ENCODE peak calls at places on chromosomes 7 and 10, in four cellular contexts. One of them, this sample, is unnamed.

GRCh38 chr10:92590623-92591549 is 2.0 kb upstream of the KIF11 start:
- DNase-seq in mesendoderm: peak
- DNase-seq in progenitor cell of endocrine pancreas: peak
- DNase-seq in effector memory CD8-positive, alpha-beta T cell: no peak
- DNase-seq in this sample: peak

GRCh38 chr10:43228783-43229207 is 38.1 kb downstream of the RASGEF1A start:
- DNase-seq in progenitor cell of endocrine pancreas: peak
- DNase-seq in effector memory CD8-positive, alpha-beta T cell: no peak
- DNase-seq in mesendoderm: no peak
- DNase-seq in this sample: no peak

GRCh38 chr7:31082017-31082416 is 29.9 kb downstream of the ADCYAP1R1 start:
- DNase-seq in mesendoderm: no peak
- DNase-seq in progenitor cell of endocrine pancreas: no peak
- DNase-seq in effector memory CD8-positive, alpha-beta T cell: no peak
- DNase-seq in this sample: no peak

GRCh38 chr7:54705436-54705835 is 53.6 kb downstream of the SEC61G start:
- DNase-seq in mesendoderm: no peak
- DNase-seq in progenitor cell of endocrine pancreas: no peak
- DNase-seq in effector memory CD8-positive, alpha-beta T cell: no peak
- DNase-seq in this sample: peak

GRCh38 chr10:110708776-110709443 is 64.8 kb downstream of the RBM20 start:
- DNase-seq in progenitor cell of endocrine pancreas: no peak
- DNase-seq in mesendoderm: no peak
- DNase-seq in effector memory CD8-positive, alpha-beta T cell: no peak
- DNase-seq in this sample: no peak

GRCh38 chr7:69620650-69621049 is 22.4 kb downstream of the AUTS2 start:
- DNase-seq in progenitor cell of endocrine pancreas: no peak
- DNase-seq in effector memory CD8-positive, alpha-beta T cell: no peak
- DNase-seq in mesendoderm: no peak
- DNase-seq in this sample: no peak

GRCh38 chr7:128281605-128282380 is 40.7 kb downstream of the LEP start:
- DNase-seq in mesendoderm: no peak
- DNase-seq in effector memory CD8-positive, alpha-beta T cell: no peak
- DNase-seq in progenitor cell of endocrine pancreas: no peak
- DNase-seq in this sample: no peak

GRCh38 chr7:116810267-116811116 is 51.9 kb upstream of the CAPZA2 start:
- DNase-seq in effector memory CD8-positive, alpha-beta T cell: no peak
- DNase-seq in mesendoderm: peak
- DNase-seq in progenitor cell of endocrine pancreas: no peak
- DNase-seq in this sample: no peak

GRCh38 chr7:157089100-157089510 is 49.6 kb upstream of the UBE3C start:
- DNase-seq in effector memory CD8-positive, alpha-beta T cell: no peak
- DNase-seq in mesendoderm: no peak
- DNase-seq in progenitor cell of endocrine pancreas: no peak
- DNase-seq in this sample: no peak

GRCh38 chr10:13110908-13111307 is 10.9 kb downstream of the OPTN start:
- DNase-seq in mesendoderm: no peak
- DNase-seq in progenitor cell of endocrine pancreas: no peak
- DNase-seq in effector memory CD8-positive, alpha-beta T cell: no peak
- DNase-seq in this sample: no peak

GRCh38 chr10:94429049-94429707 is 26.8 kb downstream of the TBC1D12 start:
- DNase-seq in effector memory CD8-positive, alpha-beta T cell: no peak
- DNase-seq in mesendoderm: no peak
- DNase-seq in progenitor cell of endocrine pancreas: no peak
- DNase-seq in this sample: no peak

GRCh38 chr7:25083201-25083600 is 41.9 kb downstream of the CYCS start:
- DNase-seq in mesendoderm: no peak
- DNase-seq in effector memory CD8-positive, alpha-beta T cell: no peak
- DNase-seq in progenitor cell of endocrine pancreas: no peak
- DNase-seq in this sample: no peak

GRCh38 chr10:52911163-52911562 is 138.6 kb upstream of the MBL2 start:
- DNase-seq in progenitor cell of endocrine pancreas: no peak
- DNase-seq in mesendoderm: no peak
- DNase-seq in effector memory CD8-positive, alpha-beta T cell: no peak
- DNase-seq in this sample: no peak

GRCh38 chr10:93541402-93542357 is 24.8 kb upstream of the FFAR4 start:
- DNase-seq in progenitor cell of endocrine pancreas: no peak
- DNase-seq in mesendoderm: peak
- DNase-seq in effector memory CD8-positive, alpha-beta T cell: no peak
- DNase-seq in this sample: no peak

GRCh38 chr10:80541144-80541750 is 3.5 kb downstream of the SH2D4B start:
- DNase-seq in mesendoderm: no peak
- DNase-seq in effector memory CD8-positive, alpha-beta T cell: no peak
- DNase-seq in progenitor cell of endocrine pancreas: no peak
- DNase-seq in this sample: no peak

GRCh38 chr10:62373995-62374861 is at the start of gene ZNF365:
- DNase-seq in mesendoderm: peak
- DNase-seq in progenitor cell of endocrine pancreas: peak
- DNase-seq in effector memory CD8-positive, alpha-beta T cell: peak
- DNase-seq in this sample: peak

GRCh38 chr10:128557149-128557548 is 430.9 kb upstream of the MKI67 start:
- DNase-seq in progenitor cell of endocrine pancreas: no peak
- DNase-seq in mesendoderm: no peak
- DNase-seq in effector memory CD8-positive, alpha-beta T cell: no peak
- DNase-seq in this sample: no peak

GRCh38 chr7:67738-68395 is 124.5 kb upstream of the FAM20C start:
- DNase-seq in effector memory CD8-positive, alpha-beta T cell: no peak
- DNase-seq in progenitor cell of endocrine pancreas: no peak
- DNase-seq in mesendoderm: peak
- DNase-seq in this sample: no peak

GRCh38 chr7:47938574-47939165 is 9.6 kb downstream of the PKD1L1 start:
- DNase-seq in progenitor cell of endocrine pancreas: no peak
- DNase-seq in effector memory CD8-positive, alpha-beta T cell: no peak
- DNase-seq in mesendoderm: peak
- DNase-seq in this sample: no peak

GRCh38 chr7:109579876-109580275 is 1010.2 kb downstream of the DNAJB9 start:
- DNase-seq in progenitor cell of endocrine pancreas: no peak
- DNase-seq in effector memory CD8-positive, alpha-beta T cell: no peak
- DNase-seq in mesendoderm: peak
- DNase-seq in this sample: no peak

GRCh38 chr10:133132711-133133291 is 27.2 kb upstream of the KNDC1 start:
- DNase-seq in effector memory CD8-positive, alpha-beta T cell: no peak
- DNase-seq in mesendoderm: no peak
- DNase-seq in progenitor cell of endocrine pancreas: no peak
- DNase-seq in this sample: no peak

GRCh38 chr10:124686707-124687376 is 57.3 kb downstream of the FAM53B start:
- DNase-seq in mesendoderm: no peak
- DNase-seq in effector memory CD8-positive, alpha-beta T cell: no peak
- DNase-seq in progenitor cell of endocrine pancreas: no peak
- DNase-seq in this sample: no peak

GRCh38 chr7:38673795-38674194 is 42.6 kb upstream of the AMPH start:
- DNase-seq in effector memory CD8-positive, alpha-beta T cell: no peak
- DNase-seq in progenitor cell of endocrine pancreas: no peak
- DNase-seq in mesendoderm: no peak
- DNase-seq in this sample: no peak

GRCh38 chr7:3028071-3028766 is 15.4 kb downstream of the CARD11 start:
- DNase-seq in mesendoderm: peak
- DNase-seq in effector memory CD8-positive, alpha-beta T cell: no peak
- DNase-seq in progenitor cell of endocrine pancreas: no peak
- DNase-seq in this sample: no peak

GRCh38 chr7:27110163-27110976 is 7.9 kb upstream of the HOXA2 start:
- DNase-seq in effector memory CD8-positive, alpha-beta T cell: no peak
- DNase-seq in mesendoderm: peak
- DNase-seq in progenitor cell of endocrine pancreas: peak
- DNase-seq in this sample: no peak